ENCODE peak calls at places on chromosomes 5 and 9, in ten cellular contexts. C is stimulated activated effector memory CD8-positive, alpha-beta T cell treated with anti-CD3 and anti-CD28 coated beads, Interleukin-12 subunit alpha, Interleukin-12 subunit beta, amount 100 ng/mL, for 72 hours; M is A549; Q is stimulated activated naive CD8-positive, alpha-beta T cell treated with anti-CD3 and anti-CD28 coated beads, Interleukin-15, Interleukin-2, amounts not matched to agents 100 U/mL and 50 U/mL, for 24 hours; K is activated B cell treated with CpG ODN at 0.5 μM for 24 hours; S is gastroesophageal sphincter; P is SK-N-SH treated with all-trans-retinoic acid at 6 μM for 48 hours; B is T-helper 17 cell; E is upper lobe of left lung; O is left cardiac atrium. X is an unnamed sample.

GRCh38 chr9:93008457-93008856 is 50.0 kb upstream of the SUSD3 start:
- ATAC-seq in C (no peak), M (no peak), Q (no peak), K (no peak), S (no peak), P (no peak), B (no peak), E (peak), O (no peak), X (no peak)

GRCh38 chr5:142881727-142882126 is 111.5 kb downstream of the ARHGAP26 start:
- ATAC-seq in C (no peak), M (no peak), Q (no peak), K (no peak), S (no peak), P (peak), B (no peak), E (no peak), O (peak), X (no peak)

GRCh38 chr9:20681467-20681866 is 2.6 kb upstream of the FOCAD start:
- ATAC-seq in C (no peak), M (no peak), Q (no peak), K (no peak), S (no peak), P (no peak), B (no peak), E (no peak), O (no peak), X (no peak)

GRCh38 chr9:16485575-16486321 is 384.7 kb downstream of the BNC2 start:
- ATAC-seq in C (no peak), M (no peak), Q (no peak), K (no peak), S (no peak), P (no peak), B (no peak), E (no peak), O (no peak), X (no peak)

GRCh38 chr5:110899566-110900412 is 161.0 kb downstream of the SLC25A46 start:
- ATAC-seq in C (peak), M (no peak), Q (no peak), K (no peak), S (no peak), P (peak), B (no peak), E (no peak), O (no peak), X (no peak)

GRCh38 chr9:133888048-133888778 is 103.9 kb downstream of the VAV2 start:
- ATAC-seq in C (no peak), M (no peak), Q (no peak), K (no peak), S (no peak), P (no peak), B (no peak), E (no peak), O (no peak), X (no peak)

GRCh38 chr9:128470560-128470959 is 14.8 kb downstream of the ODF2 start:
- ATAC-seq in C (peak), M (no peak), Q (no peak), K (no peak), S (no peak), P (peak), B (no peak), E (no peak), O (no peak), X (no peak)

GRCh38 chr9:121055642-121056143 is 5.6 kb upstream of the C5 start:
- ATAC-seq in C (peak), M (peak), Q (peak), K (peak), S (no peak), P (peak), B (no peak), E (no peak), O (no peak), X (peak)

GRCh38 chr5:120146787-120147186 is 317.3 kb upstream of the PRR16 start:
- ATAC-seq in C (no peak), M (no peak), Q (no peak), K (no peak), S (no peak), P (no peak), B (no peak), E (no peak), O (no peak), X (no peak)